ENCODE peak calls at places on chromosomes 5 and 9, in ten cellular contexts. L, Z, V, G, J, O, Y, K, S and D are unnamed samples.

GRCh38 chr9:76912631-76913275 is 6.8 kb upstream of the PRUNE2 start:
- DNase-seq in L (no peak), Z (peak; percentile 55), V (no peak), G (no peak), J (no peak), O (no peak), Y (no peak), K (no peak), S (no peak), D (no peak)

GRCh38 chr5:68565427-68565826 is 349.9 kb downstream of the PIK3R1 start:
- DNase-seq in L (no peak), Z (no peak), V (no peak), G (no peak), J (no peak), O (no peak), Y (no peak), K (no peak), S (no peak), D (no peak)

GRCh38 chr9:137488330-137488653 is 29.2 kb upstream of the NSMF start:
- DNase-seq in L (no peak), Z (no peak), V (no peak), G (no peak), J (peak; percentile 27), O (no peak), Y (no peak), K (no peak), S (no peak), D (no peak)

GRCh38 chr9:137461316-137461662 is 2.2 kb upstream of the NSMF start:
- DNase-seq in L (no peak), Z (no peak), V (no peak), G (no peak), J (no peak), O (no peak), Y (no peak), K (no peak), S (no peak), D (peak; percentile 64)

GRCh38 chr5:138336952-138337684 is 948 bp upstream of the FAM53C start:
- DNase-seq in L (peak; percentile 80), Z (peak; percentile 85), V (no peak), G (peak; percentile 80), J (peak; percentile 85), O (no peak), Y (peak; percentile 78), K (no peak), S (peak; percentile 73), D (peak; percentile 86)

GRCh38 chr5:76283670-76284069 is 119.4 kb upstream of the IQGAP2 start:
- DNase-seq in L (no peak), Z (no peak), V (no peak), G (no peak), J (no peak), O (no peak), Y (no peak), K (no peak), S (no peak), D (no peak)

GRCh38 chr5:126462239-126463014 is 39.2 kb downstream of the GRAMD2B start:
- DNase-seq in L (no peak), Z (no peak), V (no peak), G (no peak), J (no peak), O (peak; percentile 44), Y (no peak), K (no peak), S (no peak), D (no peak)

GRCh38 chr5:37723147-37723961 is 116.5 kb downstream of the GDNF start:
- DNase-seq in L (no peak), Z (peak; percentile 59), V (no peak), G (no peak), J (no peak), O (peak; percentile 40), Y (no peak), K (peak; percentile 59), S (no peak), D (no peak)

GRCh38 chr9:79551586-79551985 is 20.2 kb upstream of the TLE4 start:
- DNase-seq in L (no peak), Z (no peak), V (no peak), G (no peak), J (no peak), O (no peak), Y (no peak), K (no peak), S (no peak), D (no peak)

GRCh38 chr5:134070648-134070978 is 43.9 kb upstream of the TCF7 start:
- DNase-seq in L (no peak), Z (peak; percentile 49), V (no peak), G (no peak), J (no peak), O (no peak), Y (no peak), K (no peak), S (no peak), D (no peak)

GRCh38 chr5:38265546-38266179 is 7.3 kb downstream of the EGFLAM start:
- DNase-seq in L (peak; percentile 61), Z (peak; percentile 63), V (peak; percentile 56), G (peak; percentile 54), J (peak; percentile 39), O (peak; percentile 88), Y (peak; percentile 48), K (peak; percentile 86), S (no peak), D (peak; percentile 36)

GRCh38 chr9:128636024-128636390 is 20.6 kb downstream of the DYNC2I2 start:
- DNase-seq in L (peak; percentile 85), Z (peak; percentile 34), V (no peak), G (peak; percentile 89), J (peak; percentile 75), O (peak; percentile 58), Y (no peak), K (peak; percentile 48), S (no peak), D (peak; percentile 78)

GRCh38 chr5:122498163-122498562 is 186.1 kb downstream of the SNCAIP start:
- DNase-seq in L (no peak), Z (peak; percentile 32), V (no peak), G (no peak), J (no peak), O (peak; percentile 52), Y (no peak), K (peak; percentile 63), S (no peak), D (no peak)

GRCh38 chr5:122499617-122500016 is 187.6 kb downstream of the SNCAIP start:
- DNase-seq in L (no peak), Z (no peak), V (no peak), G (no peak), J (no peak), O (no peak), Y (no peak), K (no peak), S (no peak), D (no peak)

GRCh38 chr5:122501087-122501435 is 189.0 kb downstream of the SNCAIP start:
- DNase-seq in L (no peak), Z (peak; percentile 48), V (no peak), G (no peak), J (no peak), O (no peak), Y (no peak), K (no peak), S (peak; percentile 42), D (peak; percentile 73)

GRCh38 chr5:122500245-122501086 is 188.4 kb downstream of the SNCAIP start:
- DNase-seq in L (no peak), Z (peak; percentile 81), V (peak; percentile 49), G (no peak), J (no peak), O (peak; percentile 65), Y (no peak), K (peak; percentile 83), S (no peak), D (peak; percentile 52)
- H3K27ac ChIP-seq in L (no peak overlapping the region), Z (no peak overlapping the region), V (no peak overlapping the region), G (peak overlapping the region; percentile 62), J (no peak overlapping the region), O (no peak overlapping the region), Y (peak overlapping the region; percentile 58), K (no peak overlapping the region), S (peak overlapping the region; percentile 48), D (peak overlapping the region; percentile 70)

DNA sequence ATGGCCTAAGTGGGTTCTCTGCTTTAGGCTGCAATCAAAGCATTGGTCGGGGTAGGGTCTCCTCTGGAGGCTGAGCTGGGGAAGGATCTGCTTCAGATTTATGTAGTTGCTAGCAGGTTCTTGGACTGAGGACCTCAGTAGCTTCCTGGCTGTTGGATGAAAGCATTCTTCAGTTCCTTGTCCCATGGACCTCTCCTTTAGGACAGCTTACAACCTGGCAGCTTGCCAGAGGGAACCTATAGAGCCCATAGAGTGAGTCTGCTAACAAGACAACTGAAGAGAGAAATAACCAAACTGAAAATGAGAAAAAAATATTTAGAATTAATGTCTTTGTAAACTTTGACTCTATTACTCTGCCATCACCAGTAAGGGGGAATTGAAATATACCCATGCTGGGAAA is 12.4 kb downstream of the MRPS30 start:
- DNase-seq in L (no peak), Z (no peak), V (no peak), G (no peak), J (no peak), O (peak; percentile 2), Y (no peak), K (no peak), S (no peak), D (no peak)
- H3K36me3 ChIP-seq in L (peaks cover 42% of the 10 kb centered on the region), Z (peaks cover 16% of the 10 kb centered on the region), V (no peaks in the 10 kb centered on the region), G (peaks cover 7% of the 10 kb centered on the region), J (no peaks in the 10 kb centered on the region), O (peaks cover 46% of the 10 kb centered on the region), Y (no peaks in the 10 kb centered on the region), K (peaks cover 15% of the 10 kb centered on the region), S (no peaks in the 10 kb centered on the region), D (peaks cover 29% of the 10 kb centered on the region)

GRCh38 chr5:172692451-172692850 is 51.4 kb downstream of the NEURL1B start:
- DNase-seq in L (no peak), Z (no peak), V (no peak), G (no peak), J (no peak), O (no peak), Y (no peak), K (no peak), S (no peak), D (no peak)

GRCh38 chr5:172691886-172692285 is 50.8 kb downstream of the NEURL1B start:
- DNase-seq in L (no peak), Z (no peak), V (no peak), G (no peak), J (no peak), O (no peak), Y (no peak), K (no peak), S (no peak), D (no peak)

GRCh38 chr5:172694061-172694460 is 53.0 kb downstream of the NEURL1B start:
- DNase-seq in L (no peak), Z (peak; percentile 19), V (no peak), G (no peak), J (no peak), O (no peak), Y (no peak), K (no peak), S (no peak), D (no peak)

GRCh38 chr5:172694541-172694940 is 53.5 kb downstream of the NEURL1B start:
- DNase-seq in L (no peak), Z (no peak), V (no peak), G (no peak), J (no peak), O (no peak), Y (no peak), K (peak; percentile 36), S (no peak), D (no peak)

GRCh38 chr5:172692981-172693380 is 51.9 kb downstream of the NEURL1B start:
- DNase-seq in L (no peak), Z (no peak), V (no peak), G (no peak), J (no peak), O (peak; percentile 79), Y (no peak), K (no peak), S (no peak), D (no peak)
- H3K27ac ChIP-seq in L (peak overlapping the region; percentile 51), Z (no peak overlapping the region), V (no peak overlapping the region), G (peak overlapping the region; percentile 94), J (peak overlapping the region; percentile 80), O (peak overlapping the region; percentile 99), Y (peak overlapping the region; percentile 86), K (no peak overlapping the region), S (peak overlapping the region; percentile 82), D (peak overlapping the region; percentile 69)

GRCh38 chr5:53549792-53550191 is 10.6 kb upstream of the NDUFS4 start:
- DNase-seq in L (no peak), Z (peak; percentile 20), V (no peak), G (no peak), J (no peak), O (no peak), Y (no peak), K (no peak), S (no peak), D (no peak)
- H3K36me3 ChIP-seq in L (no peaks in the 10 kb centered on the region), Z (no peaks in the 10 kb centered on the region), V (no peaks in the 10 kb centered on the region), G (no peaks in the 10 kb centered on the region), J (no peaks in the 10 kb centered on the region), O (no peaks in the 10 kb centered on the region), Y (no peaks in the 10 kb centered on the region), K (no peaks in the 10 kb centered on the region), S (no peaks in the 10 kb centered on the region), D (no peaks in the 10 kb centered on the region)